ENCODE peak calls at places on chromosomes 4 and X, in eight cellular contexts. Y is cardiac muscle cell; H is stimulated activated CD4-positive, alpha-beta T cell treated with anti-CD3 and anti-CD28 coated beads, Interleukin-4, amount 100 ng/mL, for 4 hours; K is neuronal stem cell; G is testis; J is NCI-H1436; U is ELR; A is GM23338. M is an unnamed sample.

GRCh38 chrX:32087663-32088062 is 1015.8 kb upstream of the FTHL17 start:
- DNase-seq in Y (no peak), H (no peak), K (no peak), G (no peak), J (no peak), U (no peak), A (no peak), M (no peak)

GRCh38 chrX:57286507-57287251 is at the start of gene FAAH2:
- DNase-seq in Y (peak; percentile 10), H (peak; percentile 75), K (no peak), G (peak; percentile 20), J (peak; percentile 82), U (no peak), A (peak; percentile 74), M (peak; percentile 84)

GRCh38 chr4:3342182-3342854 is 49.5 kb downstream of the RGS12 start:
- DNase-seq in Y (no peak), H (no peak), K (no peak), G (no peak), J (no peak), U (peak; percentile 77), A (no peak), M (no peak)

GRCh38 chr4:4852591-4853362 is 6.7 kb upstream of the MSX1 start:
- DNase-seq in Y (no peak), H (peak; percentile 50), K (no peak), G (peak; percentile 35), J (no peak), U (peak; percentile 73), A (peak; percentile 84), M (no peak)

GRCh38 chr4:133156096-133156495 is 7.0 kb downstream of the PCDH10 start:
- DNase-seq in Y (no peak), H (no peak), K (no peak), G (no peak), J (no peak), U (no peak), A (no peak), M (no peak)

GRCh38 chr4:147530153-147530552 is 49.3 kb downstream of the EDNRA start:
- DNase-seq in Y (no peak), H (no peak), K (no peak), G (no peak), J (no peak), U (no peak), A (no peak), M (no peak)

GRCh38 chrX:135327299-135327698 is 18.0 kb downstream of the ETDC start:
- DNase-seq in Y (no peak), H (no peak), K (no peak), G (no peak), J (no peak), U (peak; percentile 77), A (no peak), M (no peak)

GRCh38 chr4:141140271-141141205 is 7.3 kb upstream of the RNF150 start:
- DNase-seq in Y (no peak), H (no peak), K (no peak), G (peak; percentile 24), J (no peak), U (no peak), A (no peak), M (no peak)

GRCh38 chr4:3719836-3720235 is 46.3 kb upstream of the ADRA2C start:
- DNase-seq in Y (no peak), H (no peak), K (no peak), G (no peak), J (no peak), U (no peak), A (no peak), M (no peak)

GRCh38 chr4:111639120-111639519 is 506.1 kb upstream of the FAM241A start:
- DNase-seq in Y (no peak), H (no peak), K (no peak), G (no peak), J (no peak), U (peak; percentile 59), A (no peak), M (no peak)

GRCh38 chrX:54921427-54922021 is 900 bp downstream of the TRO start:
- DNase-seq in Y (peak; percentile 88), H (peak; percentile 42), K (peak; percentile 78), G (peak; percentile 76), J (peak; percentile 88), U (peak; percentile 32), A (peak; percentile 78), M (peak; percentile 8)

GRCh38 chr4:41212221-41213203 is 1.8 kb downstream of the APBB2 start:
- DNase-seq in Y (peak; percentile 23), H (no peak), K (no peak), G (peak; percentile 46), J (peak; percentile 8), U (peak; percentile 80), A (peak; percentile 57), M (peak; percentile 6)

GRCh38 chrX:43655151-43655676 is 885 bp upstream of the MAOA start:
- DNase-seq in Y (peak; percentile 49), H (peak; percentile 2), K (no peak), G (peak; percentile 18), J (no peak), U (peak; percentile 14), A (peak; percentile 48), M (no peak)

GRCh38 chr4:40843696-40844095 is 93.9 kb downstream of the NSUN7 start:
- DNase-seq in Y (no peak), H (no peak), K (no peak), G (no peak), J (no peak), U (peak; percentile 10), A (peak; percentile 76), M (no peak)